ENCODE peak calls at places on chromosomes 1 and 21, in seven cellular contexts. K is left kidney, J is IMR-90, P is skeletal muscle cell, W is left lung, L is fibroblast of the aortic adventitia, H is NCI-H1092. A is an unnamed sample.

GRCh38 chr1:157270705-157271274 is 132.6 kb upstream of the ETV3 start:
- DNase-seq in K (no peak), J (no peak), P (no peak), W (no peak), L (no peak), H (no peak), A (no peak)

GRCh38 chr1:159771501-159771900 is 9.3 kb upstream of the DUSP23 start:
- DNase-seq in K (no peak), J (no peak), P (no peak), W (no peak), L (no peak), H (no peak), A (no peak)

GRCh38 chr21:42554251-42554937 is 40.7 kb downstream of the SLC37A1 start:
- DNase-seq in K (peak), J (no peak), P (no peak), W (no peak), L (no peak), H (no peak), A (no peak)

GRCh38 chr1:150387200-150387599 is 23.3 kb downstream of the RPRD2 start:
- DNase-seq in K (peak), J (no peak), P (no peak), W (no peak), L (no peak), H (no peak), A (no peak)

GRCh38 chr1:74467786-74468377 is 44.5 kb downstream of the LRRC53 start:
- DNase-seq in K (peak), J (peak), P (no peak), W (no peak), L (no peak), H (peak), A (no peak)

GRCh38 chr1:247331172-247331525 is 518 bp downstream of the ZNF496 start:
- DNase-seq in K (peak), J (peak), P (peak), W (peak), L (peak), H (peak), A (peak)

GRCh38 chr1:30719406-30720270 is 3.7 kb downstream of the MATN1 start:
- DNase-seq in K (no peak), J (peak), P (no peak), W (peak), L (peak), H (no peak), A (no peak)

GRCh38 chr1:25927541-25928265 is 21.5 kb upstream of the STMN1 start:
- DNase-seq in K (peak), J (no peak), P (no peak), W (no peak), L (no peak), H (peak), A (no peak)